ENCODE peak calls at places on chromosomes 13 and 19, in six cellular contexts. Q, U, P, Z, T and R are unnamed samples.

GRCh38 chr19:41994521-41994971 is 516 bp upstream of the ATP1A3 start:
- DNase-seq in U (no peak), Z (no peak), T (no peak), P (no peak), Q (no peak), R (no peak)

GRCh38 chr13:58869566-58869965 is 1238.0 kb downstream of the PCDH17 start:
- DNase-seq in P (no peak), Q (no peak), T (no peak), Z (no peak), U (no peak), R (no peak)

GRCh38 chr13:27043013-27043412 is 128.6 kb downstream of the USP12 start:
- DNase-seq in T (peak), Q (no peak), U (no peak), P (peak), Z (no peak), R (peak)

GRCh38 chr13:49681837-49682236 is 9.4 kb downstream of the EBPL start:
- DNase-seq in U (no peak), Z (no peak), T (no peak), Q (no peak), P (peak), R (no peak)

GRCh38 chr19:15715642-15716041 is 12.2 kb upstream of the OR10H2 start:
- DNase-seq in U (no peak), Z (no peak), Q (no peak), P (no peak), T (no peak), R (no peak)

GRCh38 chr19:21317821-21318220 is 11.4 kb downstream of the ZNF708 start:
- DNase-seq in P (peak), U (no peak), Q (no peak), Z (no peak), T (no peak), R (no peak)

GRCh38 chr13:32314271-32314967 is 744 bp downstream of the ZAR1L start:
- DNase-seq in Q (no peak), U (peak), Z (no peak), T (no peak), P (peak), R (no peak)

GRCh38 chr13:45393941-45394570 is 24.1 kb downstream of the SLC25A30 start:
- DNase-seq in Q (peak), T (no peak), P (peak), Z (no peak), U (peak), R (no peak)

GRCh38 chr19:46299004-46299509 is 2.2 kb downstream of the HIF3A start:
- DNase-seq in Z (no peak), U (peak), T (peak), Q (no peak), P (peak), R (peak)

GRCh38 chr19:4120531-4120930 is 3.4 kb downstream of the MAP2K2 start:
- DNase-seq in Q (no peak), Z (no peak), P (peak), U (no peak), T (no peak), R (no peak)

GRCh38 chr13:41900918-41901317 is 60.0 kb downstream of the VWA8 start:
- DNase-seq in Q (no peak), Z (no peak), P (no peak), U (no peak), T (no peak), R (no peak)

GRCh38 chr19:50728084-50728737 is 5.0 kb downstream of the CLEC11A start:
- DNase-seq in U (no peak), Q (peak), Z (no peak), P (peak), T (no peak), R (peak)